ENCODE peak calls at places on chromosomes 13 and 19, in six cellular contexts. One of them, this sample, is unnamed.

GRCh38 chr19:13121551-13122274 is 3.6 kb downstream of the NACC1 start:
- DNase-seq in HCT116: no peak
- DNase-seq in K562: no peak
- DNase-seq in HepG2: no peak
- DNase-seq in H1: no peak
- DNase-seq in SK-N-SH: no peak
- DNase-seq in this sample: no peak

GRCh38 chr13:69857188-69857821 is 250.3 kb upstream of the ATXN8OS start:
- DNase-seq in HCT116: peak
- DNase-seq in K562: peak
- DNase-seq in HepG2: peak
- DNase-seq in H1: no peak
- DNase-seq in SK-N-SH: peak
- DNase-seq in this sample: peak

GRCh38 chr13:98484289-98485219 is 92.4 kb downstream of the STK24 start:
- DNase-seq in HCT116: peak
- DNase-seq in K562: peak
- DNase-seq in HepG2: peak
- DNase-seq in H1: peak
- DNase-seq in SK-N-SH: no peak
- DNase-seq in this sample: peak

GRCh38 chr13:30114586-30115256 is 192.6 kb downstream of the KATNAL1 start:
- DNase-seq in HCT116: peak
- DNase-seq in K562: peak
- DNase-seq in HepG2: peak
- DNase-seq in H1: peak
- DNase-seq in SK-N-SH: peak
- DNase-seq in this sample: peak

GRCh38 chr13:79155883-79156282 is 250.2 kb downstream of the RBM26 start:
- DNase-seq in HCT116: no peak
- DNase-seq in K562: no peak
- DNase-seq in HepG2: no peak
- DNase-seq in H1: no peak
- DNase-seq in SK-N-SH: no peak
- DNase-seq in this sample: no peak

GRCh38 chr19:17097593-17098126 is 22.1 kb downstream of the MYO9B start:
- DNase-seq in HCT116: no peak
- DNase-seq in K562: peak
- DNase-seq in HepG2: peak
- DNase-seq in H1: no peak
- DNase-seq in SK-N-SH: no peak
- DNase-seq in this sample: no peak

GRCh38 chr19:55681131-55682087 is 6.4 kb downstream of the EPN1 start:
- DNase-seq in HCT116: no peak
- DNase-seq in K562: no peak
- DNase-seq in HepG2: no peak
- DNase-seq in H1: no peak
- DNase-seq in SK-N-SH: no peak
- DNase-seq in this sample: no peak

GRCh38 chr19:18292810-18293641 is 11.6 kb upstream of the JUND start:
- DNase-seq in HCT116: peak
- DNase-seq in K562: peak
- DNase-seq in HepG2: peak
- DNase-seq in H1: peak
- DNase-seq in SK-N-SH: peak
- DNase-seq in this sample: peak

GRCh38 chr13:24684600-24684998 is 4.4 kb downstream of the ATP12A start:
- DNase-seq in HCT116: no peak
- DNase-seq in K562: no peak
- DNase-seq in HepG2: no peak
- DNase-seq in H1: no peak
- DNase-seq in SK-N-SH: no peak
- DNase-seq in this sample: peak

GRCh38 chr19:38975214-38975860 is at the start of gene FBXO17:
- DNase-seq in HCT116: no peak
- DNase-seq in K562: peak
- DNase-seq in HepG2: peak
- DNase-seq in H1: peak
- DNase-seq in SK-N-SH: peak
- DNase-seq in this sample: peak

GRCh38 chr13:32278456-32278855 is 36.7 kb downstream of the ZAR1L start:
- DNase-seq in HCT116: no peak
- DNase-seq in K562: no peak
- DNase-seq in HepG2: no peak
- DNase-seq in H1: no peak
- DNase-seq in SK-N-SH: no peak
- DNase-seq in this sample: no peak

GRCh38 chr13:50801087-50801931 is 42.2 kb downstream of the DLEU7 start:
- DNase-seq in HCT116: peak
- DNase-seq in K562: peak
- DNase-seq in HepG2: peak
- DNase-seq in H1: peak
- DNase-seq in SK-N-SH: peak
- DNase-seq in this sample: peak
- TF ChIP-seq JUND in HCT116: no peak
- TF ChIP-seq JUND in K562: no peak
- TF ChIP-seq JUND in HepG2: no peak
- TF ChIP-seq JUND in H1: no peak
- TF ChIP-seq JUND in SK-N-SH: no peak
- TF ChIP-seq JUND in this sample: no peak

GRCh38 chr13:48216204-48216711 is 16.7 kb upstream of the ITM2B start:
- DNase-seq in HCT116: no peak
- DNase-seq in K562: no peak
- DNase-seq in HepG2: no peak
- DNase-seq in H1: no peak
- DNase-seq in SK-N-SH: no peak
- DNase-seq in this sample: no peak

GRCh38 chr13:48221301-48222190 is 11.5 kb upstream of the ITM2B start:
- DNase-seq in HCT116: no peak
- DNase-seq in K562: no peak
- DNase-seq in HepG2: no peak
- DNase-seq in H1: no peak
- DNase-seq in SK-N-SH: no peak
- DNase-seq in this sample: no peak

GRCh38 chr13:48222358-48223015 is 10.5 kb upstream of the ITM2B start:
- DNase-seq in HCT116: no peak
- DNase-seq in K562: no peak
- DNase-seq in HepG2: no peak
- DNase-seq in H1: no peak
- DNase-seq in SK-N-SH: no peak
- DNase-seq in this sample: no peak

GRCh38 chr13:48223016-48223385 is 10.0 kb upstream of the ITM2B start:
- DNase-seq in HCT116: no peak
- DNase-seq in K562: no peak
- DNase-seq in HepG2: no peak
- DNase-seq in H1: no peak
- DNase-seq in SK-N-SH: no peak
- DNase-seq in this sample: no peak

DNA sequence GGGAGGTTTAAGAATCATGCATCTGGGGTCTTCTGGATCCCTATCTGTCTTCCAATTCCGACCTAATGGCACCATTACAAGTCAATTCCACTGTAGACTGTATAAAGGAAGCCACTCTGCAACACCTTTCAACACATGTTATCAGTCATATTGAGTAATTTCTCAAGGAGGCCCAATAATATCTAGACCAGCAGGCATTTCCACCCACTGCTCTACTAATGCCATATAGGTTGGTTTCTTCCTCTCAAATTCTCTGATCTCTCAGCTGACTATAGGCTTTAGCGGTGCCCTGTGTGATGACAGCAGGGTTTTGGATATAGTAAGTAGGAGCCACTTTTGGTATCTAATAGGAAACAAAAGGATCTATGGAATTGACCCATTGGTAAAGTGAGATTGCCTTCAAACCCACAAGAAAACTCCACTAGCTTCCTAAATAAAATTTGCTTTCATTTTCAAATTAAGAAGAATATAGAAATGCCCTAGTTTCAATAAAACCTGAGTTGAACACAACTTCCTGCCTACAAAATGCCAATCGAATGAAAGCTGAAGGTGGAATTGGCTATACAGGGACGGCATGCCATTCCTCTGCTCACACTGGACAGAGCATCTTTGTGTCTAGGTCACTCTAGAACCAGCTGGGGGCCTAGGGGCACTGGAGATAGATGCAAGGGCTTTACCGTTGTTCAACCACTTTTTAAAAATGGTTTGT is 12.3 kb upstream of the ITM2B start:
- DNase-seq in HCT116: no peak
- DNase-seq in K562: no peak
- DNase-seq in HepG2: no peak
- DNase-seq in H1: no peak
- DNase-seq in SK-N-SH: no peak
- DNase-seq in this sample: no peak
- TF ChIP-seq JUND in HCT116: no peak
- TF ChIP-seq JUND in K562: no peak
- TF ChIP-seq JUND in HepG2: no peak
- TF ChIP-seq JUND in H1: no peak
- TF ChIP-seq JUND in SK-N-SH: no peak
- TF ChIP-seq JUND in this sample: no peak

GRCh38 chr19:47518139-47518538 is 3.3 kb upstream of the NAPA start:
- DNase-seq in HCT116: no peak
- DNase-seq in K562: no peak
- DNase-seq in HepG2: no peak
- DNase-seq in H1: no peak
- DNase-seq in SK-N-SH: no peak
- DNase-seq in this sample: no peak
- TF ChIP-seq JUND in HCT116: no peak
- TF ChIP-seq JUND in K562: no peak
- TF ChIP-seq JUND in HepG2: no peak
- TF ChIP-seq JUND in H1: no peak
- TF ChIP-seq JUND in SK-N-SH: no peak
- TF ChIP-seq JUND in this sample: no peak

DNA sequence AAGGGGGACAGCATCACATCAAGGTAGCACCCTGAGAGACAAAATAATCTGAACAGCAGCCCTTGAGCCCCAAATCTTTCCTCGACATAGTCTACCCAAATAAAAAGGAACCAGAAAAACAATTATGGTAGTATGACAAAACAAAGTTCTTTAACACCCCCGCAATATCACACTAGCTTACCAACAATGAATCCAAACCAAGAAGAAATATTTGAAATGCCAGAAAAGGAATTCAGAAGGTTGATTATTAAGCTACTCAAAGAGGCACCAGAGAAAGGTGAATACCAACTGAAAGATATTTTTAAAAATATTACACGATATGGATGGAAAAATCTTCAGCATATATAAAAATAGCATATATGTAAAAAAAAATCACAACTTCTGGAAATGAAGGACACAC is 252.9 kb upstream of the SLITRK6 start:
- DNase-seq in HCT116: no peak
- DNase-seq in K562: no peak
- DNase-seq in HepG2: no peak
- DNase-seq in H1: no peak
- DNase-seq in SK-N-SH: no peak
- DNase-seq in this sample: no peak
- TF ChIP-seq JUND in HCT116: no peak
- TF ChIP-seq JUND in K562: no peak
- TF ChIP-seq JUND in HepG2: no peak
- TF ChIP-seq JUND in H1: no peak
- TF ChIP-seq JUND in SK-N-SH: no peak
- TF ChIP-seq JUND in this sample: no peak

DNA sequence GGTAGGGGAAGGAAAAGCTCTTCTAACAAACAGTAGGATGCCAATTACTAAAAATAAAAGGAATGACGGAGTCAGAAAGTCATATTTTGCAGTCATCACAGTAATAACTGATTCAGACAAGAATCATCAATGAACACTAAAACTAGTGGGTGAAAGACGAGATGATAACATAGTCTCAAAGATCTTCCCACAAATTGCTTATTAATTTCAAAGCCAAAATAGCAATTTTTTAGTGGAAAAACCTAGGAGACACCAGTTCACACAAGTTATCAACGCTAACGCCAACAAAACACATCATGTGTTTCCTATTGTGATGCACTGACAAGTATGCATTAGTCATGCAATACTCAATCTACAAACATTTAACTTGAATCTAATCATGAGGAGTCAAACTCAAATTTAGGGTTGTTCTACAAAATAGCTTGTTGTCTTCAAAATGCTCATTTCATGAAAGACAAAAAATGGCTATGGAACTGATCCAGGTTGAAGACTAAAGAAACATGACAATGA is 18.6 kb downstream of the ZNF233 start:
- DNase-seq in HCT116: no peak
- DNase-seq in K562: no peak
- DNase-seq in HepG2: no peak
- DNase-seq in H1: no peak
- DNase-seq in SK-N-SH: no peak
- DNase-seq in this sample: no peak
- TF ChIP-seq JUND in HCT116: no peak
- TF ChIP-seq JUND in K562: no peak
- TF ChIP-seq JUND in HepG2: no peak
- TF ChIP-seq JUND in H1: no peak
- TF ChIP-seq JUND in SK-N-SH: no peak
- TF ChIP-seq JUND in this sample: no peak

DNA sequence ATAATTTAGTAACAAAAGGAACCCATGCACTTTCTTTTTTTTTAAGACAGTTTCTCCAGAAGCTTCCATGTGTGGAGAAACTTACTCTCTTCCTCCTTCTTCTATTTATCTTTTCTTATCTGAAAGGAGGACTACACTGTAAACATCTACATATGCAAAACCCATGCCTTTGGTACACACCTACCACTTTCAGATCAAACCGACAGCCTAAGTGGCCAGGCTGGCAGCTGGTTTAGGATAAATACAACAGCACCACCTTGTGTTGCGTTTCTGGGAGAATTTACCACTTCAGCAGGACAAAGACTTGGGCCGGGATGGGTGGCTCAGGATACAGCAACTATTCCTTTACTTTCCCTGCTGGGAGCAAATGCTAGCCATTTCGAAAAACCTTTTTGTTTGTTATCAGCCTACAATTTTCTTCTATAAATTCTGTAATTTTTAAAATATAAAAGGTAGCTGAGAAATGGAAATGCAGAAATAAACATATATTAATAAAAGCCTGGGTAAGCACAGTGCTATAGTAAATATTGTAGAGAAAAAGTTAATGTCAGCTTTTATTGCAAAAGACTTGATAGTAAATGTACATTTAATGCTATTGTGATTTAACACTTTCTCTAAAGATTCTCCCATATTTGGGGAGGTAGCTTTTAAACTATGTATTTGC is 94.0 kb upstream of the RFC3 start:
- DNase-seq in HCT116: peak
- DNase-seq in K562: peak
- DNase-seq in HepG2: peak
- DNase-seq in H1: peak
- DNase-seq in SK-N-SH: peak
- DNase-seq in this sample: peak
- TF ChIP-seq JUND in HCT116: no peak
- TF ChIP-seq JUND in K562: no peak
- TF ChIP-seq JUND in HepG2: no peak
- TF ChIP-seq JUND in H1: no peak
- TF ChIP-seq JUND in SK-N-SH: no peak
- TF ChIP-seq JUND in this sample: no peak

DNA sequence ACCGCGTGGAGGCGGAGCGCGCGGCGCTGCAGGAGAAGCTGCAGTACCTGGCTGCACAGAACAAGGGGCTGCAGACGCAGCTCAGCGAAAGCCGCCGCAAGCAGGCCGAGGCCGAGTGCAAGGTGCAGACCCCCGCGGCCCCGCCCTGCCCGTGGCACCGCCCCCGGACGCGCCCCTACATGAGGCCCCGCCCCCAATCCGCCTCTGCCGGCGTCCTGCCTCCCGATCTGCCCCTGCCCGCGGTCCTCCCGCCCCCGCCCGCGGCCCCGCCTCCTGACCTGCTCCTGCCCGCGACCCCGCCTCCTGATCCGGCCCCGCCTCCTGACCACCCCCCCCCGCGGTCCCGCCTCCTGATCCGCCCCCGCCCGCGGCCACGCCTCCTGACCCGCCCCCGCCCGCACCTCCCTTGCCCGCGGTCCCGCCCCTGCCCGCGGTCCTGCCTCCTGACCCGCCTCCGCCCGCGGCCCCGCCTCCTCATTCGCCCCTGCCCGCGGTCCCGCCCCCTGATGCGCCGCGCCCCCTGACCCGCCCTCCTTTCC is 11.7 kb downstream of the PRR36 start:
- DNase-seq in HCT116: peak
- DNase-seq in K562: peak
- DNase-seq in HepG2: no peak
- DNase-seq in H1: peak
- DNase-seq in SK-N-SH: peak
- DNase-seq in this sample: no peak
- TF ChIP-seq JUND in HCT116: no peak
- TF ChIP-seq JUND in K562: no peak
- TF ChIP-seq JUND in HepG2: no peak
- TF ChIP-seq JUND in H1: no peak
- TF ChIP-seq JUND in SK-N-SH: no peak
- TF ChIP-seq JUND in this sample: no peak